ENCODE peak calls at places on chromosomes 12 and 14, in four cellular contexts. G is right cardiac atrium, M is thyroid gland, Q is tibial nerve. Y is an unnamed sample.

GRCh38 chr14:40394634-40395340 is 962.6 kb upstream of the FBXO33 start:
- DNase-seq in G (no peak), M (no peak), Q (no peak), Y (no peak)

GRCh38 chr12:51391047-51391837 is at the start of gene GALNT6:
- DNase-seq in G (peak), M (peak), Q (no peak), Y (no peak)

GRCh38 chr12:56839489-56840442 is 76.6 kb downstream of the HSD17B6 start:
- DNase-seq in G (peak), M (peak), Q (no peak), Y (peak)

GRCh38 chr12:89756638-89757321 is 48.1 kb upstream of the ATP2B1 start:
- DNase-seq in G (no peak), M (no peak), Q (no peak), Y (no peak)

GRCh38 chr14:81031488-81031887 is 76.1 kb downstream of the TSHR start:
- DNase-seq in G (no peak), M (no peak), Q (no peak), Y (no peak)

GRCh38 chr12:12072064-12072760 is 1.5 kb downstream of the BCL2L14 start:
- DNase-seq in G (no peak), M (peak), Q (no peak), Y (no peak)

GRCh38 chr12:92075425-92075891 is 70.2 kb downstream of the BTG1 start:
- DNase-seq in G (no peak), M (peak), Q (no peak), Y (no peak)

GRCh38 chr14:105247715-105248367 is 492 bp upstream of the BTBD6 start:
- DNase-seq in G (peak), M (no peak), Q (no peak), Y (no peak)

GRCh38 chr12:82426081-82426480 is 67.8 kb downstream of the METTL25 start:
- DNase-seq in G (no peak), M (no peak), Q (no peak), Y (no peak)

GRCh38 chr14:72613196-72613974 is 280.5 kb downstream of the DPF3 start:
- DNase-seq in G (peak), M (peak), Q (peak), Y (peak)

GRCh38 chr12:98343002-98343567 is 172.3 kb upstream of the TMPO start:
- DNase-seq in G (no peak), M (no peak), Q (no peak), Y (peak)

GRCh38 chr14:52023518-52023917 is 34.2 kb downstream of the RTRAF start:
- DNase-seq in G (no peak), M (no peak), Q (no peak), Y (no peak)

GRCh38 chr14:99621948-99622347 is 17.9 kb upstream of the CCDC85C start:
- DNase-seq in G (no peak), M (no peak), Q (no peak), Y (no peak)

GRCh38 chr12:124359671-124360581 is 65.0 kb downstream of the RFLNA start:
- DNase-seq in G (peak), M (peak), Q (peak), Y (peak)

GRCh38 chr14:24634158-24634557 is at the start of gene GZMB:
- DNase-seq in G (no peak), M (no peak), Q (no peak), Y (no peak)

GRCh38 chr12:19036673-19037357 is 92.7 kb upstream of the PLEKHA5 start:
- DNase-seq in G (no peak), M (peak), Q (no peak), Y (peak)

GRCh38 chr12:45660330-45660729 is 69.2 kb upstream of the ARID2 start:
- DNase-seq in G (no peak), M (no peak), Q (no peak), Y (no peak)

GRCh38 chr14:102028733-102029132 is 58.1 kb downstream of the HSP90AA1 start:
- DNase-seq in G (no peak), M (no peak), Q (no peak), Y (no peak)

GRCh38 chr14:73723799-73724621 is 9.8 kb upstream of the PNMA1 start:
- DNase-seq in G (peak), M (peak), Q (peak), Y (peak)

GRCh38 chr12:94941440-94941862 is 62.0 kb downstream of the NDUFA12 start:
- DNase-seq in G (peak), M (peak), Q (peak), Y (no peak)

GRCh38 chr14:68729556-68729955 is 63.3 kb downstream of the ZFP36L1 start:
- DNase-seq in G (no peak), M (no peak), Q (no peak), Y (no peak)

GRCh38 chr12:91804533-91804932 is 341.1 kb downstream of the BTG1 start:
- DNase-seq in G (no peak), M (no peak), Q (no peak), Y (no peak)

GRCh38 chr14:67413806-67414769 is 2.1 kb upstream of the PLEK2 start:
- DNase-seq in G (no peak), M (peak), Q (no peak), Y (no peak)

GRCh38 chr12:112179341-112179740 is 54.0 kb downstream of the TRAFD1 start:
- DNase-seq in G (no peak), M (no peak), Q (no peak), Y (no peak)

GRCh38 chr14:24051162-24051788 is 534 bp upstream of the CARMIL3 start:
- DNase-seq in G (no peak), M (peak), Q (no peak), Y (no peak)

GRCh38 chr12:90235642-90236041 is 527.0 kb upstream of the ATP2B1 start:
- DNase-seq in G (no peak), M (no peak), Q (no peak), Y (no peak)

GRCh38 chr14:104978774-104979691 is 859 bp upstream of the AHNAK2 start:
- DNase-seq in G (peak), M (no peak), Q (no peak), Y (no peak)

GRCh38 chr12:15632708-15633107 is 156.5 kb downstream of the EPS8 start:
- DNase-seq in G (no peak), M (no peak), Q (no peak), Y (no peak)

GRCh38 chr12:94318178-94318577 is 141.5 kb downstream of the CEP83 start:
- DNase-seq in G (no peak), M (no peak), Q (no peak), Y (no peak)

GRCh38 chr12:67068773-67069450 is 200.2 kb upstream of the CAND1 start:
- DNase-seq in G (peak), M (peak), Q (no peak), Y (no peak)

DNA sequence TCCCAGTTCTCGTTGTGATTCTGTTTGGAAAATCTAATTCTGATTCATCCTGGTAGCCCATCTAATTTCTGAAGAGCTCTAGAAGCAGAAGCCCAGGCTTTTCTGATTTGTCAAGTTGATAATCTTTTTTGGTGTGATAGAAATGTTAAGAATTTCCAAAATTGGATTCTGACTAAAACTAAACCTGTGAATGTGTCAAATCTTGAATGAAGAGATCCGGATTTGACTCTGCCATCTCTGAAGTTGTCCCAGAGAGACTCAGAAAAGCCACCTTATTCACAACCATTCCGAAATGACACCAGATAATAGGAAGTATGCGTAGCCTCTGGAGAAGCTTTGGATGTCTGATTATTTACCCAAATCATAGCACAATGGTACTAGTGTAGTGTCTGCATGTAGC is 12.9 kb upstream of the CISTR start:
- DNase-seq in G (no peak), M (no peak), Q (no peak), Y (no peak)
- H3K4me3 ChIP-seq in G (no peak), M (no peak), Q (no peak), Y (no peak)

DNA sequence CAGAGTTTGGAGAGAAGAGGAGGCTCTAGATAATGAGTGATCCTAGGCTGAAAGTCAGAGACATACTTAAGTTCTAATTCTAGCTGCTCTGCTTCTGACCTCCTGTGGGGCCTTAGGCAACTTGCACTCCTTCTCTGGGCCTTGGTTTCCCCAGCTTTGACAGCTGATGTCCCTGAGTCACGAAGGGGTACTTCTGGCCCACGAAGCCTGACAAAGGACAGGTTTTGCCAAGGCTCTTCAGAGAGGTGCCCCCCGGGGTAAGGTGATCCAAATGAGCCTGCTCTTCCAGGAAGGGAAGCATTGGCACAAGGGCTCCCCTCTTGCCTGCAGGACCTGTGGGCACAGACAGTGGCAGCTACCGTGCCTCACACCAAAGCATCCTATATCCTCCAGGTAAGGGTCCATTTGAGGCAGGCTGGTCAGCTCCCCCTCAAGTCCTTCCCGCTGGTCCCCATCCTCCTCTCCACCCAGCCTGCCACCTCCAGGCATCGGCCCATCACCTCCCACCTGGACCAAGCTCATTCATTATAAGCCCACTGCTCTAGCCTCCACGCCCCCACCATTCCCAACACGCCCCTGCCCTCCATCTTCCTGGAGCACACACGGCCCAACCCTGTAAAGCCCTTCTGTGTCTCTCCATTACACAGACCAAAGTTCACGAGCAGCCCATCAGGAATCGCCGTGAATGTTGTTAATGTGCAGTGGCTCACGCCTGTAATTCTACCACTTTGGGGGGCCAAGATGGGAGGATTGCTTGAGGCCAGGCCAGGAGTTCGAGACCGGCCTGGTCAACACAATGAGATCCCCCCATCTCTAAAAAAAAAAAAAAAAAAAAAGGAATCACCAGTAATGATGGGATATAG is 2.0 kb upstream of the PPP1R13B start:
- DNase-seq in G (no peak), M (no peak), Q (no peak), Y (no peak)
- H3K27ac ChIP-seq in G (peak), M (no peak), Q (peak), Y (peak)

DNA sequence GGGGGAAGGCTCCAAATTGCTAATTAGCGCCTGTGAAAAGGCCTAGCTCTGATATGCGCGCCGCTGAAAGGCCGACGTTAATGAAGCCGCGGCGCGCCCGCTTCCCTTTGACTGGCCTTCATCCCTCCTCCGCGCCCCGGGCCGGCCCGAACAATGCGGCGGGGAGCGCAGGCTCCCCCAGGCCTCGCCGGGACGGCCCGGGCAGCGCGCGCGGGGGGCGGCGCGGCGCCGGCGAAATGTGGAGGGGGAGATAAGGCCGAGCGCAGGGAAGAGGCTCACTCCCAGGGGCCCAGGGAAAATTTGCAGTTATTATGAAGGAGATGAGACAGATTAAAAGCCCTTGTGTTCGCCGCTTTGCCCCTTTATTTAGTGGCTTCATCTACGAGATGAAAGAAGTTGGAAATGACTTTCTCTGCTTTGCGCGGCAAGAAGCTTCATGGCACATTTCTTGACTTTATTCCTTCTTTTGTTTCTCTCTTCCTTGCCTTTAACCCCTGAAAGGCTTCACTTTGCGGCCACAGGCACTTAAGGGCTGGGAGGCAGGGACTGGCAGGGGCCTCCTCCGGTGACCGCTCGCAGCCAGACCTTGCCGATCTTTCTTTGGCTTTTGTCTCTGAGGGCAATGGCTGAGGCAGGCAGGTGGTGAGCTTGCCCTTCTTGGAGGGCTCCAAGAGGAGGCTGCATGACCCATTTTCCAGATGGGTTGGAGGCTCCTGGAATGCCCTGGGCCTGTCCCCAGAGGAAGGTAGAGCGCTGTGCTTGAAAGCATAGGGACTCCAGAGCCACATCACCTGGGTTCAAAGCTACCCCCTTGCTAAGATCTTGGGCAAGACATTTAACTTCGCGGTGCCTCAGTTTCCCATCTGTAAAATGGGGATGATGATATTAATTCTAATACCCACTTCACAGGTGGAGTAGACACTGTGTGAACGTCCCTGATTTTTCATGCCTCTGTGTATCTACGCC is 12.7 kb upstream of the GPATCH2L start:
- DNase-seq in G (no peak), M (no peak), Q (no peak), Y (no peak)
- H3K4me3 ChIP-seq in G (peak), M (no peak), Q (no peak), Y (peak)

DNA sequence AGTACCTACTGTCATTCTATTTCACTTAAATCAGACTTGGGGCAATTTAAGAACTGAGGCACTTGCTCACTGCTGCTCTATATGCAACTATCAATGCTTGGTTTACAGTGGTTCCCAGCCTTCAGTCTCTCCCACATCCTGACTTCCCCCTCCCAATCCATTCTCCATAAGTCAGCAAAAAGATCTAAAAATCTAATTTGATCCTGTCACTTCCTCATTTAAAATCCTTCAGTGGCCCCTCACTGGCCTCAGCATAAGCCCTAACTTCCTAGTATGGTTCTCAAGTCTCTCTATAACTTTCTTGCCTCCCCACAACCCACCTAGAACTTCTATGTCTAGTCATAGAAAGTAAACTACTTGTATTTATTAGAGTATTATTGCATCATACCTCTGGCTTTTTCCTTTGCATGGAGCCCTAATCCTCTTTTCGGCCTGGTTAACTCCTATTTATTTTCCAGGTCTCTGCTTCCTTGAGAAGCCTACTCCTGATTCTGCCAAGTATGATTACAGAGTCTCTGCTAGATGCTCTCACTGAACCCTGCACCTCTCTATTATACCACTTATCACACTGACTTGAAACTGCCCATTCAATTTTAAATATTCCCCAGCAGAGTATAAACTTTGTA is 130.6 kb downstream of the RALGAPA1 start:
- DNase-seq in G (no peak), M (no peak), Q (no peak), Y (no peak)
- H3K27ac ChIP-seq in G (no peak), M (peak), Q (no peak), Y (no peak)

GRCh38 chr12:57894577-57895292 is 46.6 kb upstream of the ATP23 start:
- DNase-seq in G (no peak), M (no peak), Q (no peak), Y (no peak)
- H3K4me3 ChIP-seq in G (no peak), M (no peak), Q (no peak), Y (peak)

GRCh38 chr12:116867523-116867922 is 13.7 kb downstream of the HRK start:
- DNase-seq in G (no peak), M (no peak), Q (no peak), Y (no peak)

GRCh38 chr12:116863275-116863767 is 17.9 kb downstream of the HRK start:
- DNase-seq in G (no peak), M (no peak), Q (no peak), Y (no peak)

GRCh38 chr12:116861331-116861730 is 19.9 kb downstream of the HRK start:
- DNase-seq in G (peak), M (no peak), Q (no peak), Y (no peak)

GRCh38 chr12:116862167-116862566 is 19.1 kb downstream of the HRK start:
- DNase-seq in G (no peak), M (no peak), Q (no peak), Y (no peak)

DNA sequence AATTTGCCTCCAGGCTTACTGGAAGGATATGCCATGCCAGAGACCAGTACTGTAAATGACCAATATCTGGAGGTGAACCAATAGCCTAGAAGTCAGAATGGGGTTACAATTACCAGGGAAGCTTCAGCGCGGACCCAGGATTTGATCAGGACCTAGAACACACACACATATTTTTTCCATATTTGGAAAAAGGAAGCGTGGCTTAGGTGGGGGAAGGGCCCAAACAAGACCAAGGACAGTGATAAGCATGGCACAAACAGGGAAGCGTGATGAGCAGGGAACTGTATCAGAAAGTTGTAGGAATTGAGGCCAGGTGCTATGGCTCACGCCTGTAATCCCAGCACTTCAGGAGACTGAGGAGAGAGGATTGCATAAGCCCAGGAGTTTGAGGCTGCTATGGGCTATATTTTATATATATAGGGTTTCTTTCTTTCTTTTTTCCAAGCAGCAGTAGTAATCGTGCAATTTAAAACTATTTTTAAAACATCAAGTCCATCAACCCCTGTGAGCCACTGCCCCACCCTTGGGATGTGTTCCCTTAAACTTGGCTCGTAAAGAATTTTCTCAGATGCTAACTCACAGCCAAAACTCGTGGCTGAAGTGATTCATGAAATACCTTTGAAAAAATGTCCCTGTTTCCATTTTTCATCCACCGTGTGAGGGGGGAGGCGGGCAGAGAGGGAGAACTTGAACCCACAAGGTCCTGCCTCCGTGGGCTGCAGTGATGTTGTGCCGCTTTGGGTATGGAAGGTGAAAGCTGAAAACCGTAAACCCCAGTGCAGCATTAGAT is 16.7 kb downstream of the HRK start:
- DNase-seq in G (no peak), M (no peak), Q (no peak), Y (no peak)
- H3K27ac ChIP-seq in G (no peak), M (no peak), Q (no peak), Y (no peak)

DNA sequence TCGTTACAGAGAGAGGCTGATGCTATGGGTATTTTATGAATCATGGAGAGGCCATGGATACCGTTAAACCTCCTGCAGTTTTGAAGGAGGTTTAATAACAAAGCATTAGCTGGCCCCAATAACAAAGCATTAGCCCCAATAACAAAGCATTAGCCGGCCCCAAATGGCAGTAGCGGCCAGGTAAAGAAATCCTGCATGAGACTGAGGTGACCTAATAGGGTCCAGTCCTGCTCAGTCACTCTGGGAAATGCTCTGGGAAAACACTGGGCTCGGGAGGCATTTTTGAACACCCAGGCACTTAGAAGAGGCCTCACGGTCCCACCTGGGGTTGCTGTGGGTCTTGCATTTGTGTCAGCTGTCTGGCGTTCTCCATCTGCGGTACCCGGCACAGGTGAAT is 776 bp upstream of the RIN3 start:
- DNase-seq in G (no peak), M (no peak), Q (no peak), Y (no peak)
- H3K4me3 ChIP-seq in G (peak), M (no peak), Q (peak), Y (peak)

DNA sequence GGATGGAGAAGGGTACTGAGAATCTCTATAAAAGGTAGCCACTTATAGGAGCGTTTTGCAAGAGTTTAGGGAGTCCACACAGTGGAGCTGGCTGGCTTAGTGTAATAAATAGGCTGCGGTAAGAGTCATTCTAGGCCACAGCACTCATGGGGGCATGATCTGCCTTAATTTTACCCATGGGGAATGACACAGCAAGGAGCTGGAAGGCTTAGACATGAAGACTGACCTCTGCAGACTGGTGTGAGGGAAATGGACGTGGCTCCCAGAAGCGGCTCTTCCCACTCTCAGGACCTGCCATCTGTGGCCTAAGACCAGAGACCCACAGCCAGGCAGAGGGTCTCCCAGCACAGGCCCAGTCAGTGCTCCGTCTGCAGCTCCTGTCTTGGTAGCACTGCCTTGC is 173.3 kb downstream of the PPM1H start:
- DNase-seq in G (no peak), M (no peak), Q (no peak), Y (no peak)
- H3K27ac ChIP-seq in G (no peak), M (no peak), Q (no peak), Y (no peak)